ENCODE peak calls at places on chromosomes 11 and 22, in ten cellular contexts. H is H4; U is lower leg skin; T is NCI-H460; A is WTC11; B is thoracic aorta; K is CD4-positive, alpha-beta memory T cell; G is sciatic nerve; F is cerebellum; S is NCI-H1105 treated with DMSO at 0.1 percent for 48 hours. W is an unnamed sample.

GRCh38 chr11:74506823-74507222 is 13.3 kb upstream of the LIPT2 start:
- DNase-seq in H (no peak), U (no peak), T (no peak), A (no peak), B (no peak), K (no peak), G (no peak), F (no peak), S (no peak), W (no peak)

GRCh38 chr11:75632450-75632849 is 36.4 kb downstream of the MAP6 start:
- DNase-seq in H (no peak), U (no peak), T (no peak), A (no peak), B (no peak), K (no peak), G (no peak), F (no peak), S (no peak), W (no peak)

GRCh38 chr22:23065495-23066122 is 4.7 kb upstream of the GNAZ start:
- DNase-seq in H (no peak), U (no peak), T (no peak), A (peak; percentile 4), B (no peak), K (no peak), G (peak; percentile 36), F (no peak), S (no peak), W (no peak)

GRCh38 chr11:67302571-67303131 is 679 bp upstream of the SSH3 start:
- DNase-seq in H (no peak), U (no peak), T (peak; percentile 4), A (peak; percentile 67), B (no peak), K (no peak), G (peak; percentile 67), F (no peak), S (peak; percentile 32), W (no peak)

GRCh38 chr11:102204174-102204573 is 93.9 kb downstream of the YAP1 start:
- DNase-seq in H (no peak), U (no peak), T (no peak), A (no peak), B (no peak), K (no peak), G (no peak), F (no peak), S (no peak), W (no peak)

GRCh38 chr11:122791411-122791810 is 46.9 kb upstream of the CRTAM start:
- DNase-seq in H (no peak), U (no peak), T (no peak), A (no peak), B (no peak), K (no peak), G (no peak), F (no peak), S (no peak), W (no peak)

GRCh38 chr22:26615149-26615548 is 2.7 kb downstream of the CRYBB1 start:
- DNase-seq in H (no peak), U (no peak), T (no peak), A (no peak), B (no peak), K (no peak), G (no peak), F (no peak), S (no peak), W (no peak)

GRCh38 chr11:75731095-75731494 is 13.5 kb downstream of the MOGAT2 start:
- DNase-seq in H (no peak), U (no peak), T (no peak), A (no peak), B (no peak), K (no peak), G (no peak), F (no peak), S (no peak), W (no peak)

GRCh38 chr11:105609832-105610781 is at the start of gene GRIA4:
- DNase-seq in H (peak; percentile 24), U (no peak), T (no peak), A (peak; percentile 63), B (no peak), K (no peak), G (peak; percentile 54), F (peak; percentile 70), S (peak; percentile 69), W (no peak)

GRCh38 chr11:109527496-109527895 is 105.5 kb downstream of the C11orf87 start:
- DNase-seq in H (no peak), U (no peak), T (no peak), A (no peak), B (no peak), K (no peak), G (no peak), F (no peak), S (no peak), W (no peak)

GRCh38 chr11:8251767-8252295 is 11.8 kb downstream of the LMO1 start:
- DNase-seq in H (no peak), U (no peak), T (no peak), A (peak; percentile 5), B (no peak), K (no peak), G (peak; percentile 26), F (no peak), S (no peak), W (no peak)

GRCh38 chr22:26066534-26066933 is 102.7 kb upstream of the SEZ6L start:
- DNase-seq in H (no peak), U (no peak), T (no peak), A (peak; percentile 34), B (no peak), K (no peak), G (no peak), F (no peak), S (peak; percentile 94), W (no peak)

GRCh38 chr22:22246706-22247105 is 2.1 kb downstream of the VPREB1 start:
- DNase-seq in H (no peak), U (no peak), T (no peak), A (no peak), B (no peak), K (no peak), G (no peak), F (no peak), S (no peak), W (no peak)

GRCh38 chr11:66335531-66336233 is 552 bp downstream of the RIN1 start:
- DNase-seq in H (peak; percentile 53), U (no peak), T (no peak), A (no peak), B (no peak), K (no peak), G (no peak), F (peak; percentile 32), S (no peak), W (peak; percentile 35)

GRCh38 chr11:128375941-128376340 is 211.4 kb downstream of the ETS1 start:
- DNase-seq in H (no peak), U (no peak), T (no peak), A (no peak), B (no peak), K (peak; percentile 9), G (no peak), F (no peak), S (no peak), W (no peak)

GRCh38 chr11:10809373-10810199 is 860 bp upstream of the EIF4G2 start:
- DNase-seq in H (peak; percentile 69), U (peak; percentile 35), T (peak; percentile 28), A (peak; percentile 69), B (no peak), K (no peak), G (no peak), F (peak; percentile 56), S (peak; percentile 54), W (peak; percentile 48)

GRCh38 chr11:131658952-131659351 is 288.5 kb downstream of the NTM start:
- DNase-seq in H (no peak), U (no peak), T (no peak), A (no peak), B (no peak), K (no peak), G (peak; percentile 0), F (no peak), S (no peak), W (no peak)

GRCh38 chr22:37986371-37986770 is 2.0 kb upstream of the SOX10 start:
- DNase-seq in H (no peak), U (no peak), T (no peak), A (no peak), B (no peak), K (no peak), G (no peak), F (no peak), S (no peak), W (no peak)

GRCh38 chr11:27807594-27807993 is 107.3 kb upstream of the BDNF start:
- DNase-seq in H (peak; percentile 44), U (no peak), T (no peak), A (no peak), B (no peak), K (no peak), G (no peak), F (no peak), S (no peak), W (no peak)

GRCh38 chr22:33919591-33920501 is at the start of gene LARGE1:
- DNase-seq in H (no peak), U (no peak), T (no peak), A (peak; percentile 58), B (no peak), K (peak; percentile 2), G (peak; percentile 67), F (peak; percentile 26), S (peak; percentile 47), W (no peak)

GRCh38 chr22:19715286-19715939 is 1.1 kb downstream of the SEPTIN5 start:
- DNase-seq in H (no peak), U (no peak), T (no peak), A (no peak), B (no peak), K (no peak), G (no peak), F (no peak), S (no peak), W (no peak)

GRCh38 chr11:44043157-44043556 is 4.6 kb upstream of the ACCSL start:
- DNase-seq in H (no peak), U (no peak), T (no peak), A (no peak), B (no peak), K (no peak), G (no peak), F (no peak), S (no peak), W (no peak)

GRCh38 chr11:9573775-9574555 is 495 bp downstream of the WEE1 start:
- DNase-seq in H (no peak), U (no peak), T (no peak), A (peak; percentile 32), B (no peak), K (no peak), G (peak; percentile 71), F (peak; percentile 9), S (no peak), W (no peak)

GRCh38 chr11:18669629-18670162 is 28.9 kb upstream of the TMEM86A start:
- DNase-seq in H (no peak), U (no peak), T (no peak), A (no peak), B (no peak), K (no peak), G (no peak), F (no peak), S (no peak), W (no peak)

GRCh38 chr11:126871792-126872191 is 128.8 kb downstream of the KIRREL3 start:
- DNase-seq in H (no peak), U (no peak), T (no peak), A (no peak), B (no peak), K (no peak), G (no peak), F (no peak), S (no peak), W (no peak)

GRCh38 chr11:57446055-57446454 is 14.3 kb upstream of the RTN4RL2 start:
- DNase-seq in H (no peak), U (no peak), T (no peak), A (no peak), B (no peak), K (no peak), G (no peak), F (no peak), S (no peak), W (no peak)

GRCh38 chr11:1548221-1549070 is 23.6 kb downstream of the DUSP8 start:
- DNase-seq in H (peak; percentile 74), U (no peak), T (no peak), A (peak; percentile 73), B (peak; percentile 40), K (no peak), G (no peak), F (peak; percentile 89), S (peak; percentile 24), W (peak; percentile 59)

GRCh38 chr22:48592488-48592887 is 1235.2 kb downstream of the BRD1 start:
- DNase-seq in H (no peak), U (no peak), T (no peak), A (no peak), B (no peak), K (no peak), G (no peak), F (no peak), S (no peak), W (no peak)